ENCODE peak calls at places on chromosomes 13 and 19, in seven cellular contexts. One of them, this sample, is unnamed.

GRCh38 chr13:37806666-37807065 is 62.9 kb downstream of the TRPC4 start:
- DNase-seq in D721Med: no peak
- DNase-seq in A549: no peak
- DNase-seq in lower leg skin: no peak
- DNase-seq in GM20000: no peak
- DNase-seq in choroid plexus epithelial cell: no peak
- DNase-seq in testis: no peak
- DNase-seq in this sample: no peak

GRCh38 chr19:2424686-2425621 is 2.4 kb downstream of the TIMM13 start:
- DNase-seq in D721Med: peak
- DNase-seq in testis: peak
- DNase-seq in lower leg skin: no peak
- DNase-seq in choroid plexus epithelial cell: peak
- DNase-seq in GM20000: no peak
- DNase-seq in A549: no peak
- DNase-seq in this sample: no peak

GRCh38 chr19:2721570-2722540 is 683 bp upstream of the DIRAS1 start:
- DNase-seq in A549: no peak
- DNase-seq in testis: no peak
- DNase-seq in lower leg skin: no peak
- DNase-seq in D721Med: no peak
- DNase-seq in choroid plexus epithelial cell: no peak
- DNase-seq in GM20000: no peak
- DNase-seq in this sample: no peak

GRCh38 chr13:41428155-41428554 is 29.2 kb upstream of the RGCC start:
- DNase-seq in D721Med: no peak
- DNase-seq in A549: no peak
- DNase-seq in GM20000: peak
- DNase-seq in lower leg skin: no peak
- DNase-seq in choroid plexus epithelial cell: no peak
- DNase-seq in testis: no peak
- DNase-seq in this sample: peak

GRCh38 chr19:42022616-42023015 is 28.6 kb upstream of the ATP1A3 start:
- DNase-seq in A549: no peak
- DNase-seq in lower leg skin: no peak
- DNase-seq in testis: no peak
- DNase-seq in choroid plexus epithelial cell: no peak
- DNase-seq in GM20000: no peak
- DNase-seq in D721Med: no peak
- DNase-seq in this sample: no peak

GRCh38 chr13:112911285-112911701 is 57.7 kb upstream of the MCF2L start:
- DNase-seq in testis: peak
- DNase-seq in GM20000: no peak
- DNase-seq in A549: no peak
- DNase-seq in D721Med: no peak
- DNase-seq in lower leg skin: no peak
- DNase-seq in choroid plexus epithelial cell: no peak
- DNase-seq in this sample: no peak

GRCh38 chr13:84339456-84339855 is 457.2 kb upstream of the SLITRK1 start:
- DNase-seq in choroid plexus epithelial cell: no peak
- DNase-seq in testis: no peak
- DNase-seq in GM20000: no peak
- DNase-seq in lower leg skin: no peak
- DNase-seq in A549: no peak
- DNase-seq in D721Med: no peak
- DNase-seq in this sample: no peak

GRCh38 chr13:102729560-102730275 is 34.9 kb upstream of the METTL21C start:
- DNase-seq in A549: peak
- DNase-seq in D721Med: no peak
- DNase-seq in testis: no peak
- DNase-seq in choroid plexus epithelial cell: peak
- DNase-seq in lower leg skin: no peak
- DNase-seq in GM20000: no peak
- DNase-seq in this sample: no peak

GRCh38 chr13:94344126-94344863 is 135.2 kb downstream of the DCT start:
- DNase-seq in lower leg skin: no peak
- DNase-seq in GM20000: no peak
- DNase-seq in D721Med: no peak
- DNase-seq in A549: no peak
- DNase-seq in choroid plexus epithelial cell: peak
- DNase-seq in testis: no peak
- DNase-seq in this sample: no peak

GRCh38 chr13:49053899-49054298 is 78.2 kb downstream of the FNDC3A start:
- DNase-seq in choroid plexus epithelial cell: no peak
- DNase-seq in testis: no peak
- DNase-seq in GM20000: no peak
- DNase-seq in A549: no peak
- DNase-seq in lower leg skin: no peak
- DNase-seq in D721Med: no peak
- DNase-seq in this sample: no peak

GRCh38 chr19:45075215-45076028 is 856 bp downstream of the ZNF296 start:
- DNase-seq in testis: peak
- DNase-seq in D721Med: no peak
- DNase-seq in choroid plexus epithelial cell: peak
- DNase-seq in GM20000: peak
- DNase-seq in lower leg skin: peak
- DNase-seq in A549: peak
- DNase-seq in this sample: peak

GRCh38 chr13:37194428-37194861 is 89.0 kb upstream of the CSNK1A1L start:
- DNase-seq in GM20000: no peak
- DNase-seq in D721Med: no peak
- DNase-seq in choroid plexus epithelial cell: peak
- DNase-seq in testis: no peak
- DNase-seq in A549: no peak
- DNase-seq in lower leg skin: no peak
- DNase-seq in this sample: no peak

GRCh38 chr19:45929247-45929646 is 14.7 kb upstream of the NANOS2 start:
- DNase-seq in D721Med: no peak
- DNase-seq in lower leg skin: no peak
- DNase-seq in A549: no peak
- DNase-seq in testis: no peak
- DNase-seq in GM20000: no peak
- DNase-seq in choroid plexus epithelial cell: no peak
- DNase-seq in this sample: no peak

GRCh38 chr13:98575009-98575866 is 1.7 kb downstream of the STK24 start:
- DNase-seq in D721Med: no peak
- DNase-seq in GM20000: no peak
- DNase-seq in lower leg skin: no peak
- DNase-seq in A549: no peak
- DNase-seq in choroid plexus epithelial cell: peak
- DNase-seq in testis: no peak
- DNase-seq in this sample: no peak

GRCh38 chr19:6714749-6715555 is 5.5 kb downstream of the C3 start:
- DNase-seq in choroid plexus epithelial cell: no peak
- DNase-seq in testis: no peak
- DNase-seq in A549: no peak
- DNase-seq in lower leg skin: no peak
- DNase-seq in D721Med: no peak
- DNase-seq in GM20000: no peak
- DNase-seq in this sample: no peak

GRCh38 chr13:87661471-87661870 is 9.7 kb upstream of the SLITRK5 start:
- DNase-seq in lower leg skin: no peak
- DNase-seq in A549: no peak
- DNase-seq in testis: no peak
- DNase-seq in choroid plexus epithelial cell: peak
- DNase-seq in D721Med: no peak
- DNase-seq in GM20000: no peak
- DNase-seq in this sample: no peak

GRCh38 chr19:49812997-49813861 is at the start of gene FUZ:
- DNase-seq in A549: peak
- DNase-seq in D721Med: peak
- DNase-seq in choroid plexus epithelial cell: peak
- DNase-seq in lower leg skin: peak
- DNase-seq in testis: peak
- DNase-seq in GM20000: peak
- DNase-seq in this sample: peak

GRCh38 chr19:38535212-38535611 is 82.5 kb downstream of the MAP4K1 start:
- DNase-seq in lower leg skin: no peak
- DNase-seq in choroid plexus epithelial cell: no peak
- DNase-seq in GM20000: no peak
- DNase-seq in A549: no peak
- DNase-seq in testis: no peak
- DNase-seq in D721Med: no peak
- DNase-seq in this sample: no peak

GRCh38 chr13:80399340-80400163 is 58.6 kb upstream of the SPRY2 start:
- DNase-seq in choroid plexus epithelial cell: peak
- DNase-seq in GM20000: no peak
- DNase-seq in D721Med: no peak
- DNase-seq in lower leg skin: peak
- DNase-seq in A549: no peak
- DNase-seq in testis: no peak
- DNase-seq in this sample: no peak

GRCh38 chr19:4057913-4058695 is 8.6 kb downstream of the ZBTB7A start:
- DNase-seq in GM20000: no peak
- DNase-seq in A549: peak
- DNase-seq in choroid plexus epithelial cell: peak
- DNase-seq in testis: peak
- DNase-seq in D721Med: no peak
- DNase-seq in lower leg skin: peak
- DNase-seq in this sample: no peak

GRCh38 chr13:28055362-28055761 is 45.0 kb downstream of the FLT3 start:
- DNase-seq in choroid plexus epithelial cell: no peak
- DNase-seq in lower leg skin: no peak
- DNase-seq in A549: no peak
- DNase-seq in testis: no peak
- DNase-seq in GM20000: no peak
- DNase-seq in D721Med: no peak
- DNase-seq in this sample: no peak

GRCh38 chr13:74052402-74052928 is 81.7 kb downstream of the KLF12 start:
- DNase-seq in testis: no peak
- DNase-seq in GM20000: no peak
- DNase-seq in lower leg skin: no peak
- DNase-seq in choroid plexus epithelial cell: no peak
- DNase-seq in D721Med: no peak
- DNase-seq in A549: no peak
- DNase-seq in this sample: no peak

GRCh38 chr13:66689037-66689619 is 541.0 kb downstream of the PCDH9 start:
- DNase-seq in testis: no peak
- DNase-seq in D721Med: no peak
- DNase-seq in A549: no peak
- DNase-seq in lower leg skin: no peak
- DNase-seq in GM20000: no peak
- DNase-seq in choroid plexus epithelial cell: peak
- DNase-seq in this sample: no peak

GRCh38 chr13:52846567-52847321 is 1.7 kb downstream of the PCDH8 start:
- DNase-seq in D721Med: no peak
- DNase-seq in lower leg skin: no peak
- DNase-seq in choroid plexus epithelial cell: peak
- DNase-seq in testis: peak
- DNase-seq in A549: no peak
- DNase-seq in GM20000: peak
- DNase-seq in this sample: no peak
- TF ChIP-seq CTCF in D721Med: peak
- TF ChIP-seq CTCF in lower leg skin: no peak
- TF ChIP-seq CTCF in choroid plexus epithelial cell: peak
- TF ChIP-seq CTCF in testis: peak
- TF ChIP-seq CTCF in A549: no peak
- TF ChIP-seq CTCF in GM20000: no peak
- TF ChIP-seq CTCF in this sample: no peak

GRCh38 chr13:50441141-50441540 is 402.4 kb downstream of the DLEU7 start:
- DNase-seq in choroid plexus epithelial cell: no peak
- DNase-seq in D721Med: no peak
- DNase-seq in GM20000: no peak
- DNase-seq in lower leg skin: no peak
- DNase-seq in A549: no peak
- DNase-seq in testis: no peak
- DNase-seq in this sample: no peak

GRCh38 chr13:50437252-50437651 is 406.2 kb downstream of the DLEU7 start:
- DNase-seq in A549: no peak
- DNase-seq in testis: no peak
- DNase-seq in D721Med: no peak
- DNase-seq in GM20000: no peak
- DNase-seq in choroid plexus epithelial cell: no peak
- DNase-seq in lower leg skin: no peak
- DNase-seq in this sample: no peak

GRCh38 chr13:50435011-50435410 is 408.5 kb downstream of the DLEU7 start:
- DNase-seq in testis: no peak
- DNase-seq in lower leg skin: no peak
- DNase-seq in D721Med: no peak
- DNase-seq in GM20000: no peak
- DNase-seq in A549: no peak
- DNase-seq in choroid plexus epithelial cell: no peak
- DNase-seq in this sample: no peak

GRCh38 chr13:50438351-50438750 is 405.1 kb downstream of the DLEU7 start:
- DNase-seq in D721Med: no peak
- DNase-seq in GM20000: no peak
- DNase-seq in choroid plexus epithelial cell: no peak
- DNase-seq in A549: no peak
- DNase-seq in lower leg skin: no peak
- DNase-seq in testis: no peak
- DNase-seq in this sample: no peak
- TF ChIP-seq CTCF in D721Med: no peak
- TF ChIP-seq CTCF in GM20000: no peak
- TF ChIP-seq CTCF in choroid plexus epithelial cell: no peak
- TF ChIP-seq CTCF in A549: no peak
- TF ChIP-seq CTCF in lower leg skin: no peak
- TF ChIP-seq CTCF in testis: no peak
- TF ChIP-seq CTCF in this sample: no peak

GRCh38 chr19:33402421-33403220 is 29.1 kb downstream of the CEBPG start:
- DNase-seq in lower leg skin: no peak
- DNase-seq in GM20000: no peak
- DNase-seq in choroid plexus epithelial cell: no peak
- DNase-seq in D721Med: no peak
- DNase-seq in A549: no peak
- DNase-seq in testis: no peak
- DNase-seq in this sample: no peak
- TF ChIP-seq CTCF in lower leg skin: no peak
- TF ChIP-seq CTCF in GM20000: no peak
- TF ChIP-seq CTCF in choroid plexus epithelial cell: peak
- TF ChIP-seq CTCF in D721Med: no peak
- TF ChIP-seq CTCF in A549: no peak
- TF ChIP-seq CTCF in testis: no peak
- TF ChIP-seq CTCF in this sample: no peak

GRCh38 chr13:33078268-33078667 is 62.0 kb downstream of the KL start:
- DNase-seq in A549: no peak
- DNase-seq in testis: no peak
- DNase-seq in D721Med: no peak
- DNase-seq in GM20000: no peak
- DNase-seq in choroid plexus epithelial cell: no peak
- DNase-seq in lower leg skin: no peak
- DNase-seq in this sample: no peak

GRCh38 chr13:33073338-33073737 is 57.1 kb downstream of the KL start:
- DNase-seq in D721Med: no peak
- DNase-seq in GM20000: no peak
- DNase-seq in lower leg skin: no peak
- DNase-seq in testis: no peak
- DNase-seq in A549: no peak
- DNase-seq in choroid plexus epithelial cell: no peak
- DNase-seq in this sample: no peak

GRCh38 chr13:33079960-33080359 is 63.7 kb downstream of the KL start:
- DNase-seq in A549: no peak
- DNase-seq in D721Med: no peak
- DNase-seq in GM20000: peak
- DNase-seq in testis: no peak
- DNase-seq in lower leg skin: no peak
- DNase-seq in choroid plexus epithelial cell: no peak
- DNase-seq in this sample: peak

GRCh38 chr13:33075996-33076395 is 59.8 kb downstream of the KL start:
- DNase-seq in testis: no peak
- DNase-seq in lower leg skin: no peak
- DNase-seq in choroid plexus epithelial cell: no peak
- DNase-seq in A549: no peak
- DNase-seq in D721Med: no peak
- DNase-seq in GM20000: no peak
- DNase-seq in this sample: no peak

GRCh38 chr13:33076451-33076992 is 60.3 kb downstream of the KL start:
- DNase-seq in choroid plexus epithelial cell: no peak
- DNase-seq in testis: no peak
- DNase-seq in GM20000: no peak
- DNase-seq in A549: no peak
- DNase-seq in D721Med: no peak
- DNase-seq in lower leg skin: no peak
- DNase-seq in this sample: no peak
- TF ChIP-seq CTCF in choroid plexus epithelial cell: no peak
- TF ChIP-seq CTCF in testis: no peak
- TF ChIP-seq CTCF in GM20000: no peak
- TF ChIP-seq CTCF in A549: no peak
- TF ChIP-seq CTCF in D721Med: no peak
- TF ChIP-seq CTCF in lower leg skin: no peak
- TF ChIP-seq CTCF in this sample: no peak